ENCODE peak calls at places on chromosomes 13 and 19, in eight cellular contexts. One of them, this sample, is unnamed.
A peak's percentile ranks its signal among the peaks of the same experiment; 100 is the strongest.

GRCh38 chr19:47158879-47159509 is 28.4 kb downstream of the SAE1 start:
- DNase-seq in SK-MEL-5: no peak
- DNase-seq in left ventricle myocardium superior: no peak
- DNase-seq in erythroblast: no peak
- DNase-seq in colonic mucosa: no peak
- DNase-seq in PC-3: no peak
- DNase-seq in NCI-H1092 treated with DMSO at 0.1 percent for 48 hours: no peak
- DNase-seq in GM19239: no peak
- DNase-seq in this sample: no peak

GRCh38 chr13:77565635-77566034 is 30.1 kb downstream of the SCEL start:
- DNase-seq in colonic mucosa: no peak
- DNase-seq in SK-MEL-5: peak; percentile 70
- DNase-seq in left ventricle myocardium superior: no peak
- DNase-seq in NCI-H1092 treated with DMSO at 0.1 percent for 48 hours: peak; percentile 61
- DNase-seq in erythroblast: peak; percentile 1
- DNase-seq in GM19239: no peak
- DNase-seq in PC-3: peak; percentile 66
- DNase-seq in this sample: no peak

GRCh38 chr19:1133471-1133929 is 29.7 kb downstream of the GPX4 start:
- DNase-seq in GM19239: peak; percentile 97
- DNase-seq in NCI-H1092 treated with DMSO at 0.1 percent for 48 hours: no peak
- DNase-seq in PC-3: no peak
- DNase-seq in SK-MEL-5: peak; percentile 16
- DNase-seq in colonic mucosa: peak; percentile 45
- DNase-seq in erythroblast: peak; percentile 45
- DNase-seq in left ventricle myocardium superior: peak; percentile 61
- DNase-seq in this sample: peak; percentile 61

GRCh38 chr13:109919715-109920375 is 133.5 kb upstream of the IRS2 start:
- DNase-seq in colonic mucosa: no peak
- DNase-seq in left ventricle myocardium superior: no peak
- DNase-seq in GM19239: no peak
- DNase-seq in NCI-H1092 treated with DMSO at 0.1 percent for 48 hours: no peak
- DNase-seq in PC-3: peak; percentile 27
- DNase-seq in SK-MEL-5: no peak
- DNase-seq in erythroblast: no peak
- DNase-seq in this sample: no peak

GRCh38 chr13:109344552-109345157 is 441.7 kb downstream of the IRS2 start:
- DNase-seq in NCI-H1092 treated with DMSO at 0.1 percent for 48 hours: no peak
- DNase-seq in colonic mucosa: no peak
- DNase-seq in GM19239: no peak
- DNase-seq in left ventricle myocardium superior: no peak
- DNase-seq in erythroblast: no peak
- DNase-seq in PC-3: peak; percentile 55
- DNase-seq in SK-MEL-5: no peak
- DNase-seq in this sample: no peak

GRCh38 chr19:53771133-53771532 is 53.0 kb downstream of the NLRP12 start:
- DNase-seq in colonic mucosa: no peak
- DNase-seq in SK-MEL-5: no peak
- DNase-seq in erythroblast: no peak
- DNase-seq in GM19239: no peak
- DNase-seq in NCI-H1092 treated with DMSO at 0.1 percent for 48 hours: no peak
- DNase-seq in PC-3: peak; percentile 81
- DNase-seq in left ventricle myocardium superior: no peak
- DNase-seq in this sample: no peak

GRCh38 chr13:76861859-76862258 is 24.3 kb downstream of the KCTD12 start:
- DNase-seq in GM19239: no peak
- DNase-seq in left ventricle myocardium superior: no peak
- DNase-seq in colonic mucosa: no peak
- DNase-seq in erythroblast: no peak
- DNase-seq in SK-MEL-5: no peak
- DNase-seq in NCI-H1092 treated with DMSO at 0.1 percent for 48 hours: no peak
- DNase-seq in PC-3: no peak
- DNase-seq in this sample: no peak

GRCh38 chr13:75302031-75302430 is 179.9 kb downstream of the TBC1D4 start:
- DNase-seq in NCI-H1092 treated with DMSO at 0.1 percent for 48 hours: no peak
- DNase-seq in GM19239: no peak
- DNase-seq in colonic mucosa: no peak
- DNase-seq in PC-3: no peak
- DNase-seq in SK-MEL-5: no peak
- DNase-seq in erythroblast: no peak
- DNase-seq in left ventricle myocardium superior: no peak
- DNase-seq in this sample: no peak

GRCh38 chr13:74151859-74152258 is 17.7 kb upstream of the KLF12 start:
- DNase-seq in left ventricle myocardium superior: no peak
- DNase-seq in GM19239: no peak
- DNase-seq in PC-3: no peak
- DNase-seq in SK-MEL-5: no peak
- DNase-seq in NCI-H1092 treated with DMSO at 0.1 percent for 48 hours: no peak
- DNase-seq in colonic mucosa: no peak
- DNase-seq in erythroblast: no peak
- DNase-seq in this sample: no peak

GRCh38 chr13:27194895-27195764 is 23.5 kb upstream of the USP12 start:
- DNase-seq in PC-3: peak; percentile 95
- DNase-seq in SK-MEL-5: peak; percentile 26
- DNase-seq in GM19239: no peak
- DNase-seq in left ventricle myocardium superior: no peak
- DNase-seq in NCI-H1092 treated with DMSO at 0.1 percent for 48 hours: no peak
- DNase-seq in erythroblast: no peak
- DNase-seq in colonic mucosa: no peak
- DNase-seq in this sample: no peak

GRCh38 chr19:10510301-10510802 is 6.9 kb downstream of the S1PR5 start:
- DNase-seq in left ventricle myocardium superior: no peak
- DNase-seq in SK-MEL-5: peak; percentile 19
- DNase-seq in colonic mucosa: no peak
- DNase-seq in NCI-H1092 treated with DMSO at 0.1 percent for 48 hours: no peak
- DNase-seq in erythroblast: peak; percentile 62
- DNase-seq in PC-3: peak; percentile 50
- DNase-seq in GM19239: no peak
- DNase-seq in this sample: peak; percentile 81

GRCh38 chr13:24511019-24511823 is 1.4 kb downstream of the PARP4 start:
- DNase-seq in NCI-H1092 treated with DMSO at 0.1 percent for 48 hours: no peak
- DNase-seq in erythroblast: peak; percentile 63
- DNase-seq in left ventricle myocardium superior: no peak
- DNase-seq in PC-3: peak; percentile 92
- DNase-seq in SK-MEL-5: peak; percentile 65
- DNase-seq in GM19239: peak; percentile 44
- DNase-seq in colonic mucosa: peak; percentile 66
- DNase-seq in this sample: peak; percentile 39

GRCh38 chr13:24228852-24229458 is 68.4 kb downstream of the SPATA13 start:
- DNase-seq in NCI-H1092 treated with DMSO at 0.1 percent for 48 hours: peak; percentile 54
- DNase-seq in PC-3: peak; percentile 74
- DNase-seq in GM19239: no peak
- DNase-seq in colonic mucosa: peak; percentile 54
- DNase-seq in left ventricle myocardium superior: no peak
- DNase-seq in SK-MEL-5: peak; percentile 76
- DNase-seq in erythroblast: peak; percentile 66
- DNase-seq in this sample: no peak

GRCh38 chr19:6711605-6712004 is 8.8 kb downstream of the C3 start:
- DNase-seq in NCI-H1092 treated with DMSO at 0.1 percent for 48 hours: no peak
- DNase-seq in SK-MEL-5: no peak
- DNase-seq in erythroblast: no peak
- DNase-seq in GM19239: no peak
- DNase-seq in left ventricle myocardium superior: no peak
- DNase-seq in colonic mucosa: no peak
- DNase-seq in PC-3: no peak
- DNase-seq in this sample: no peak

GRCh38 chr19:15672580-15673175 is at the start of gene CYP4F12:
- DNase-seq in colonic mucosa: peak; percentile 97
- DNase-seq in left ventricle myocardium superior: peak; percentile 90
- DNase-seq in PC-3: peak; percentile 56
- DNase-seq in NCI-H1092 treated with DMSO at 0.1 percent for 48 hours: no peak
- DNase-seq in GM19239: no peak
- DNase-seq in erythroblast: peak; percentile 94
- DNase-seq in SK-MEL-5: peak; percentile 1
- DNase-seq in this sample: no peak

GRCh38 chr13:99124695-99125334 is 75.8 kb upstream of the UBAC2 start:
- DNase-seq in SK-MEL-5: no peak
- DNase-seq in colonic mucosa: no peak
- DNase-seq in GM19239: no peak
- DNase-seq in PC-3: peak; percentile 67
- DNase-seq in erythroblast: no peak
- DNase-seq in left ventricle myocardium superior: peak; percentile 30
- DNase-seq in NCI-H1092 treated with DMSO at 0.1 percent for 48 hours: no peak
- DNase-seq in this sample: no peak

GRCh38 chr19:45251452-45252354 is 632 bp downstream of the MARK4 start:
- DNase-seq in NCI-H1092 treated with DMSO at 0.1 percent for 48 hours: no peak
- DNase-seq in GM19239: peak; percentile 60
- DNase-seq in colonic mucosa: no peak
- DNase-seq in PC-3: no peak
- DNase-seq in SK-MEL-5: no peak
- DNase-seq in left ventricle myocardium superior: peak; percentile 44
- DNase-seq in erythroblast: no peak
- DNase-seq in this sample: peak; percentile 59

GRCh38 chr13:22316494-22317025 is 645.7 kb downstream of the FGF9 start:
- DNase-seq in SK-MEL-5: no peak
- DNase-seq in NCI-H1092 treated with DMSO at 0.1 percent for 48 hours: no peak
- DNase-seq in erythroblast: no peak
- DNase-seq in colonic mucosa: peak; percentile 39
- DNase-seq in left ventricle myocardium superior: no peak
- DNase-seq in GM19239: no peak
- DNase-seq in PC-3: no peak
- DNase-seq in this sample: no peak

GRCh38 chr13:45598597-45598996 is 16.9 kb downstream of the ERICH6B start:
- DNase-seq in colonic mucosa: no peak
- DNase-seq in erythroblast: no peak
- DNase-seq in SK-MEL-5: no peak
- DNase-seq in GM19239: no peak
- DNase-seq in NCI-H1092 treated with DMSO at 0.1 percent for 48 hours: no peak
- DNase-seq in PC-3: no peak
- DNase-seq in left ventricle myocardium superior: no peak
- DNase-seq in this sample: no peak

GRCh38 chr13:99374994-99375805 is 68.0 kb upstream of the GPR183 start:
- DNase-seq in PC-3: no peak
- DNase-seq in SK-MEL-5: no peak
- DNase-seq in NCI-H1092 treated with DMSO at 0.1 percent for 48 hours: no peak
- DNase-seq in left ventricle myocardium superior: no peak
- DNase-seq in erythroblast: no peak
- DNase-seq in GM19239: no peak
- DNase-seq in colonic mucosa: peak; percentile 37
- DNase-seq in this sample: no peak

GRCh38 chr19:43408043-43408442 is 6.6 kb upstream of the TEX101 start:
- DNase-seq in left ventricle myocardium superior: no peak
- DNase-seq in colonic mucosa: no peak
- DNase-seq in NCI-H1092 treated with DMSO at 0.1 percent for 48 hours: no peak
- DNase-seq in PC-3: no peak
- DNase-seq in erythroblast: no peak
- DNase-seq in GM19239: no peak
- DNase-seq in SK-MEL-5: no peak
- DNase-seq in this sample: no peak

GRCh38 chr13:27405521-27406134 is 18.8 kb upstream of the GTF3A start:
- DNase-seq in colonic mucosa: no peak
- DNase-seq in erythroblast: no peak
- DNase-seq in left ventricle myocardium superior: no peak
- DNase-seq in GM19239: no peak
- DNase-seq in SK-MEL-5: peak; percentile 22
- DNase-seq in PC-3: peak; percentile 26
- DNase-seq in NCI-H1092 treated with DMSO at 0.1 percent for 48 hours: no peak
- DNase-seq in this sample: no peak

GRCh38 chr19:15129856-15130580 is 22.8 kb downstream of the SYDE1 start:
- DNase-seq in left ventricle myocardium superior: no peak
- DNase-seq in erythroblast: no peak
- DNase-seq in PC-3: peak; percentile 92
- DNase-seq in SK-MEL-5: no peak
- DNase-seq in colonic mucosa: peak; percentile 47
- DNase-seq in NCI-H1092 treated with DMSO at 0.1 percent for 48 hours: no peak
- DNase-seq in GM19239: no peak
- DNase-seq in this sample: no peak

GRCh38 chr19:53900191-53900860 is 8.8 kb upstream of the CACNG7 start:
- DNase-seq in NCI-H1092 treated with DMSO at 0.1 percent for 48 hours: no peak
- DNase-seq in PC-3: no peak
- DNase-seq in SK-MEL-5: no peak
- DNase-seq in erythroblast: no peak
- DNase-seq in colonic mucosa: no peak
- DNase-seq in GM19239: no peak
- DNase-seq in left ventricle myocardium superior: no peak
- DNase-seq in this sample: no peak

GRCh38 chr19:11673608-11674041 is 65.1 kb downstream of the ZNF823 start:
- DNase-seq in colonic mucosa: peak; percentile 72
- DNase-seq in left ventricle myocardium superior: peak; percentile 82
- DNase-seq in NCI-H1092 treated with DMSO at 0.1 percent for 48 hours: no peak
- DNase-seq in SK-MEL-5: peak; percentile 79
- DNase-seq in GM19239: no peak
- DNase-seq in PC-3: peak; percentile 52
- DNase-seq in erythroblast: peak; percentile 34
- DNase-seq in this sample: no peak

GRCh38 chr13:45564108-45564507 is 51.4 kb downstream of the ERICH6B start:
- DNase-seq in left ventricle myocardium superior: no peak
- DNase-seq in GM19239: no peak
- DNase-seq in erythroblast: no peak
- DNase-seq in colonic mucosa: no peak
- DNase-seq in PC-3: peak; percentile 71
- DNase-seq in SK-MEL-5: no peak
- DNase-seq in NCI-H1092 treated with DMSO at 0.1 percent for 48 hours: peak; percentile 25
- DNase-seq in this sample: no peak

GRCh38 chr13:65914707-65915106 is 1315.4 kb downstream of the PCDH9 start:
- DNase-seq in left ventricle myocardium superior: no peak
- DNase-seq in NCI-H1092 treated with DMSO at 0.1 percent for 48 hours: no peak
- DNase-seq in SK-MEL-5: no peak
- DNase-seq in GM19239: no peak
- DNase-seq in PC-3: peak; percentile 26
- DNase-seq in colonic mucosa: no peak
- DNase-seq in erythroblast: no peak
- DNase-seq in this sample: no peak

GRCh38 chr19:16087940-16088339 is 11.6 kb downstream of the TPM4 start:
- DNase-seq in PC-3: no peak
- DNase-seq in left ventricle myocardium superior: no peak
- DNase-seq in GM19239: no peak
- DNase-seq in erythroblast: no peak
- DNase-seq in NCI-H1092 treated with DMSO at 0.1 percent for 48 hours: no peak
- DNase-seq in SK-MEL-5: no peak
- DNase-seq in colonic mucosa: no peak
- DNase-seq in this sample: no peak

GRCh38 chr13:51729853-51730553 is 74.0 kb downstream of the DHRS12 start:
- DNase-seq in SK-MEL-5: peak; percentile 40
- DNase-seq in erythroblast: no peak
- DNase-seq in colonic mucosa: no peak
- DNase-seq in NCI-H1092 treated with DMSO at 0.1 percent for 48 hours: no peak
- DNase-seq in GM19239: no peak
- DNase-seq in PC-3: peak; percentile 74
- DNase-seq in left ventricle myocardium superior: peak; percentile 41
- DNase-seq in this sample: no peak

GRCh38 chr13:110010433-110011135 is 224.2 kb upstream of the IRS2 start:
- DNase-seq in GM19239: no peak
- DNase-seq in colonic mucosa: no peak
- DNase-seq in left ventricle myocardium superior: no peak
- DNase-seq in PC-3: no peak
- DNase-seq in SK-MEL-5: peak; percentile 13
- DNase-seq in erythroblast: no peak
- DNase-seq in NCI-H1092 treated with DMSO at 0.1 percent for 48 hours: no peak
- DNase-seq in this sample: no peak

This sample was measured in activated naive CD8-positive, alpha-beta T cell treated with anti-CD3 and anti-CD28 coated beads, Interleukin-2, amount 10 ng/mL, durations not matched to agents 7 days and 5 days.